ENCODE peak calls at places on chromosomes 2 and 18, in nine cellular contexts. One of them, this sample, is unnamed.

GRCh38 chr2:4122751-4123150 is 419.4 kb downstream of the DCDC2C start:
- DNase-seq in upper lobe of right lung: no peak
- DNase-seq in foreskin fibroblast: no peak
- DNase-seq in mesothelial cell of epicardium: no peak
- DNase-seq in MCF 10A: no peak
- DNase-seq in fibroblast of the aortic adventitia: no peak
- DNase-seq in Caco-2: no peak
- DNase-seq in A549: no peak
- DNase-seq in GM12865: no peak
- DNase-seq in this sample: no peak

GRCh38 chr18:13207274-13207673 is 11.3 kb upstream of the LDLRAD4 start:
- DNase-seq in A549: no peak
- DNase-seq in MCF 10A: no peak
- DNase-seq in upper lobe of right lung: no peak
- DNase-seq in fibroblast of the aortic adventitia: no peak
- DNase-seq in mesothelial cell of epicardium: no peak
- DNase-seq in foreskin fibroblast: no peak
- DNase-seq in Caco-2: no peak
- DNase-seq in GM12865: no peak
- DNase-seq in this sample: no peak

GRCh38 chr2:173048901-173049661 is 26.6 kb upstream of the MAP3K20 start:
- DNase-seq in GM12865: peak
- DNase-seq in fibroblast of the aortic adventitia: peak
- DNase-seq in MCF 10A: peak
- DNase-seq in foreskin fibroblast: peak
- DNase-seq in mesothelial cell of epicardium: no peak
- DNase-seq in A549: peak
- DNase-seq in upper lobe of right lung: no peak
- DNase-seq in Caco-2: peak
- DNase-seq in this sample: no peak

GRCh38 chr2:100126172-100126571 is 16.2 kb downstream of the AFF3 start:
- DNase-seq in A549: no peak
- DNase-seq in MCF 10A: no peak
- DNase-seq in fibroblast of the aortic adventitia: no peak
- DNase-seq in mesothelial cell of epicardium: no peak
- DNase-seq in GM12865: no peak
- DNase-seq in Caco-2: no peak
- DNase-seq in foreskin fibroblast: no peak
- DNase-seq in upper lobe of right lung: no peak
- DNase-seq in this sample: no peak

GRCh38 chr2:7674606-7675005 is 757.4 kb downstream of the RNF144A start:
- DNase-seq in Caco-2: no peak
- DNase-seq in A549: no peak
- DNase-seq in MCF 10A: no peak
- DNase-seq in fibroblast of the aortic adventitia: no peak
- DNase-seq in upper lobe of right lung: no peak
- DNase-seq in foreskin fibroblast: peak
- DNase-seq in mesothelial cell of epicardium: no peak
- DNase-seq in GM12865: no peak
- DNase-seq in this sample: no peak

GRCh38 chr18:75304678-75305557 is 94.3 kb downstream of the TSHZ1 start:
- DNase-seq in mesothelial cell of epicardium: no peak
- DNase-seq in upper lobe of right lung: no peak
- DNase-seq in GM12865: no peak
- DNase-seq in fibroblast of the aortic adventitia: no peak
- DNase-seq in MCF 10A: no peak
- DNase-seq in A549: no peak
- DNase-seq in Caco-2: no peak
- DNase-seq in foreskin fibroblast: no peak
- DNase-seq in this sample: no peak

GRCh38 chr2:231297108-231297908 is 98.2 kb upstream of the B3GNT7 start:
- DNase-seq in fibroblast of the aortic adventitia: peak
- DNase-seq in Caco-2: peak
- DNase-seq in mesothelial cell of epicardium: peak
- DNase-seq in foreskin fibroblast: peak
- DNase-seq in GM12865: peak
- DNase-seq in MCF 10A: peak
- DNase-seq in upper lobe of right lung: peak
- DNase-seq in A549: peak
- DNase-seq in this sample: no peak

GRCh38 chr18:45871655-45872054 is 46.2 kb downstream of the SIGLEC15 start:
- DNase-seq in mesothelial cell of epicardium: no peak
- DNase-seq in upper lobe of right lung: no peak
- DNase-seq in Caco-2: no peak
- DNase-seq in A549: no peak
- DNase-seq in fibroblast of the aortic adventitia: peak
- DNase-seq in GM12865: no peak
- DNase-seq in MCF 10A: peak
- DNase-seq in foreskin fibroblast: peak
- DNase-seq in this sample: no peak

GRCh38 chr2:144140896-144141295 is 379.0 kb downstream of the ZEB2 start:
- DNase-seq in Caco-2: no peak
- DNase-seq in fibroblast of the aortic adventitia: no peak
- DNase-seq in GM12865: no peak
- DNase-seq in foreskin fibroblast: no peak
- DNase-seq in mesothelial cell of epicardium: no peak
- DNase-seq in MCF 10A: no peak
- DNase-seq in A549: no peak
- DNase-seq in upper lobe of right lung: no peak
- DNase-seq in this sample: no peak

GRCh38 chr2:218292700-218293014 is 354 bp upstream of the TMBIM1 start:
- DNase-seq in MCF 10A: no peak
- DNase-seq in A549: no peak
- DNase-seq in upper lobe of right lung: no peak
- DNase-seq in mesothelial cell of epicardium: no peak
- DNase-seq in fibroblast of the aortic adventitia: no peak
- DNase-seq in GM12865: no peak
- DNase-seq in foreskin fibroblast: no peak
- DNase-seq in Caco-2: no peak
- DNase-seq in this sample: no peak

GRCh38 chr2:190090148-190090547 is 27.6 kb upstream of the MSTN start:
- DNase-seq in foreskin fibroblast: no peak
- DNase-seq in upper lobe of right lung: no peak
- DNase-seq in mesothelial cell of epicardium: no peak
- DNase-seq in MCF 10A: no peak
- DNase-seq in A549: no peak
- DNase-seq in Caco-2: no peak
- DNase-seq in GM12865: no peak
- DNase-seq in fibroblast of the aortic adventitia: no peak
- DNase-seq in this sample: no peak

GRCh38 chr2:197821550-197822218 is 17.3 kb downstream of the PLCL1 start:
- DNase-seq in A549: no peak
- DNase-seq in foreskin fibroblast: no peak
- DNase-seq in MCF 10A: no peak
- DNase-seq in upper lobe of right lung: no peak
- DNase-seq in mesothelial cell of epicardium: no peak
- DNase-seq in Caco-2: no peak
- DNase-seq in GM12865: no peak
- DNase-seq in fibroblast of the aortic adventitia: peak
- DNase-seq in this sample: no peak

GRCh38 chr2:226611944-226612318 is 187.7 kb downstream of the IRS1 start:
- DNase-seq in mesothelial cell of epicardium: no peak
- DNase-seq in MCF 10A: peak
- DNase-seq in foreskin fibroblast: no peak
- DNase-seq in Caco-2: no peak
- DNase-seq in GM12865: no peak
- DNase-seq in fibroblast of the aortic adventitia: peak
- DNase-seq in A549: peak
- DNase-seq in upper lobe of right lung: no peak
- DNase-seq in this sample: no peak

GRCh38 chr2:48395658-48396057 is 134.3 kb upstream of the STON1 start:
- DNase-seq in mesothelial cell of epicardium: no peak
- DNase-seq in GM12865: no peak
- DNase-seq in MCF 10A: no peak
- DNase-seq in A549: no peak
- DNase-seq in Caco-2: no peak
- DNase-seq in upper lobe of right lung: no peak
- DNase-seq in fibroblast of the aortic adventitia: no peak
- DNase-seq in foreskin fibroblast: no peak
- DNase-seq in this sample: no peak

GRCh38 chr2:48397846-48398245 is 132.1 kb upstream of the STON1 start:
- DNase-seq in fibroblast of the aortic adventitia: no peak
- DNase-seq in mesothelial cell of epicardium: no peak
- DNase-seq in upper lobe of right lung: no peak
- DNase-seq in Caco-2: no peak
- DNase-seq in foreskin fibroblast: no peak
- DNase-seq in MCF 10A: no peak
- DNase-seq in A549: no peak
- DNase-seq in GM12865: no peak
- DNase-seq in this sample: no peak

GRCh38 chr2:48400553-48401179 is 129.3 kb upstream of the STON1 start:
- DNase-seq in MCF 10A: no peak
- DNase-seq in A549: no peak
- DNase-seq in mesothelial cell of epicardium: no peak
- DNase-seq in Caco-2: no peak
- DNase-seq in fibroblast of the aortic adventitia: no peak
- DNase-seq in upper lobe of right lung: no peak
- DNase-seq in foreskin fibroblast: no peak
- DNase-seq in GM12865: no peak
- DNase-seq in this sample: no peak

GRCh38 chr2:48399828-48400552 is 130.0 kb upstream of the STON1 start:
- DNase-seq in mesothelial cell of epicardium: no peak
- DNase-seq in upper lobe of right lung: no peak
- DNase-seq in A549: no peak
- DNase-seq in fibroblast of the aortic adventitia: no peak
- DNase-seq in MCF 10A: no peak
- DNase-seq in Caco-2: no peak
- DNase-seq in GM12865: no peak
- DNase-seq in foreskin fibroblast: no peak
- DNase-seq in this sample: no peak

GRCh38 chr2:48398285-48399135 is 131.4 kb upstream of the STON1 start:
- DNase-seq in Caco-2: no peak
- DNase-seq in mesothelial cell of epicardium: no peak
- DNase-seq in foreskin fibroblast: no peak
- DNase-seq in A549: peak
- DNase-seq in upper lobe of right lung: no peak
- DNase-seq in GM12865: no peak
- DNase-seq in MCF 10A: no peak
- DNase-seq in fibroblast of the aortic adventitia: no peak
- DNase-seq in this sample: no peak
- TF ChIP-seq CTCF in Caco-2: no peak
- TF ChIP-seq CTCF in mesothelial cell of epicardium: no peak
- TF ChIP-seq CTCF in foreskin fibroblast: no peak
- TF ChIP-seq CTCF in A549: no peak
- TF ChIP-seq CTCF in upper lobe of right lung: no peak
- TF ChIP-seq CTCF in GM12865: no peak
- TF ChIP-seq CTCF in MCF 10A: no peak
- TF ChIP-seq CTCF in fibroblast of the aortic adventitia: no peak
- TF ChIP-seq CTCF in this sample: no peak

DNA sequence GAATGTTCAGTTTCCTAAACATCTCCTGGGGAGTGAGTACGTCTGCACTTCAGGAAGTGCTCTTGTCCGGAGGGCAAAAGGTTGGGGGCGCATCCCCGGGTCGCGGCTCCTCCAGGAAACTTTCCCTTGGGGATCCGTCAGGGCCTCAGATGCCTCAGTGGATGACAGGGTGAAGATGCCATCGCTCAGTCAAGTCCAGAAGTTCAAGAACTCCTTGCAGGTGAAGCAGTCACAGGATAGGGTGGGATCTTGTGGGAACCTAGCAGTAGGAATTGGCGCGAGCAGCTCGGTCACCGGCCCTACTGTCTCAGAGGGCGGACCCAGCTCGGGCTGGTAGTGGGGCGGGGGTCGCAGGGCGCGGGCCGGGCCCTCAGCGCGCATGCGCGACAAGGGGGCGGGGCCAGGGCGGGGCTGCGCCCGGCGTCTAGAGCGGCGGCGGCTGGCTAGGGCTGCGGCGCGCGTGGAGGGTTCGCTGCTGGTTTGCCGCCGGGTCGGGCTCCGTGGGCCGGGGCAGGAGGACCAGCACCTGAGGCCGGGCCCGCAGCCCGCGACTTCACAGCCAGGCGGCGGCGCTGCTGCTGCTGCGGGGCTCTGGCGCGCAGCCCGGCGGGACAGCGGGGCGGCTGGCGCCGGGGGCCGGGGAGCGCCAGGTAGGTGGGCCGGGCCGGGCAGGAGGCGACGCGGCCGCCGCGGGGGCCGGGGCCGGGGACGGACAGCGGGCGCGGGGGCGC is at the start of gene INPP4A:
- DNase-seq in Caco-2: peak
- DNase-seq in mesothelial cell of epicardium: peak
- DNase-seq in A549: peak
- DNase-seq in upper lobe of right lung: peak
- DNase-seq in fibroblast of the aortic adventitia: peak
- DNase-seq in foreskin fibroblast: no peak
- DNase-seq in GM12865: peak
- DNase-seq in MCF 10A: peak
- DNase-seq in this sample: no peak
- TF ChIP-seq CTCF in Caco-2: no peak
- TF ChIP-seq CTCF in mesothelial cell of epicardium: no peak
- TF ChIP-seq CTCF in A549: no peak
- TF ChIP-seq CTCF in upper lobe of right lung: no peak
- TF ChIP-seq CTCF in fibroblast of the aortic adventitia: no peak
- TF ChIP-seq CTCF in foreskin fibroblast: no peak
- TF ChIP-seq CTCF in GM12865: peak
- TF ChIP-seq CTCF in MCF 10A: no peak
- TF ChIP-seq CTCF in this sample: peak

DNA sequence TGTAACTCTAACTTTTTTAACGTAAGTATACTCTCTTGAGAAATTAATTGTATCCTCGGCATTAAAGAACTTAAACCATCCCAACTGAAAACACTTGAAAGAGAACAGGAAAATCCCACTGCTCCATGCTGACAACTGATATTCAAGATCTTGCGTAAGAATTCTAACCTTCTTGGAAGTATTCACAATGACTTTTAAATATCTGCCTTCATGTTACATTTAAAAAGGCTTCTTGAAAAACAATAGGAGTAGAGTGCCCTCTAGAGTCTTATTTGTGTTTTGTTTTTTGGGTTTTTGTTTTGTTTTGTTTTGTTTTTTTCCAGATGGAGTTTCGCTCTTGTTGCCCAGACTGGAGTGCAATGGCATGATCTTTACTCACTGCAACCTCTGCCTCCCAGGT is 65.4 kb upstream of the DNAJC10 start:
- DNase-seq in fibroblast of the aortic adventitia: peak
- DNase-seq in Caco-2: no peak
- DNase-seq in foreskin fibroblast: peak
- DNase-seq in mesothelial cell of epicardium: no peak
- DNase-seq in A549: peak
- DNase-seq in MCF 10A: peak
- DNase-seq in GM12865: peak
- DNase-seq in upper lobe of right lung: no peak
- DNase-seq in this sample: no peak
- TF ChIP-seq CTCF in fibroblast of the aortic adventitia: peak
- TF ChIP-seq CTCF in Caco-2: peak
- TF ChIP-seq CTCF in foreskin fibroblast: peak
- TF ChIP-seq CTCF in mesothelial cell of epicardium: peak
- TF ChIP-seq CTCF in A549: peak
- TF ChIP-seq CTCF in MCF 10A: peak
- TF ChIP-seq CTCF in GM12865: peak
- TF ChIP-seq CTCF in upper lobe of right lung: peak
- TF ChIP-seq CTCF in this sample: peak

DNA sequence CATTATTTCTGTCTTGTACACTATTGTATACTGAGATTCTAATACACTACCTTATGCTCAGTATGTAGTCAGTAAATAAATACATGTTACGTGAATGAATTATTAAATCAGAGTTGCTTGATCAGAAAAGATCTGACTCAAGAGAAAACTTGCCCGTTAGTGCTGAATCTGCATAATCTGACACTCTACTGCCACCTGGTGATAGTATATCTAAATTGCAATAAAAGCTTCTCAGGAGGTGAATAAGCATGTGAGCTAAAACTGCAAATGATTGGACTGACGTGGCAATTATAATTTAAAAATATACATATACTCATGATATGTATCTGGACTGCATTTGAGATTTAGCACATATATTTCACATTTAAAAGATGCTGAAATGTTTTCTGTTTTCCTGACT is 70.4 kb downstream of the KIAA1328 start:
- DNase-seq in foreskin fibroblast: peak
- DNase-seq in upper lobe of right lung: no peak
- DNase-seq in fibroblast of the aortic adventitia: peak
- DNase-seq in GM12865: peak
- DNase-seq in MCF 10A: peak
- DNase-seq in mesothelial cell of epicardium: no peak
- DNase-seq in A549: peak
- DNase-seq in Caco-2: no peak
- DNase-seq in this sample: no peak
- TF ChIP-seq CTCF in foreskin fibroblast: peak
- TF ChIP-seq CTCF in upper lobe of right lung: peak
- TF ChIP-seq CTCF in fibroblast of the aortic adventitia: no peak
- TF ChIP-seq CTCF in GM12865: peak
- TF ChIP-seq CTCF in MCF 10A: peak
- TF ChIP-seq CTCF in mesothelial cell of epicardium: no peak
- TF ChIP-seq CTCF in A549: peak
- TF ChIP-seq CTCF in Caco-2: no peak
- TF ChIP-seq CTCF in this sample: peak